ENCODE peak calls at places on chromosomes 4 and X, in four cellular contexts. K is HT1080, H is cardiac muscle cell, G is caudate nucleus. S is an unnamed sample.

GRCh38 chr4:88064410-88064809 is 57.0 kb downstream of the PKD2 start:
- DNase-seq in K (no peak), H (no peak), G (no peak), S (no peak)

GRCh38 chr4:11151500-11151899 is 277.2 kb downstream of the HS3ST1 start:
- DNase-seq in K (no peak), H (no peak), G (no peak), S (no peak)

GRCh38 chr4:180665481-180665880 is 1577.7 kb upstream of the TENM3 start:
- DNase-seq in K (no peak), H (no peak), G (no peak), S (no peak)

GRCh38 chr4:89803915-89804314 is 33.0 kb downstream of the SNCA start:
- DNase-seq in K (no peak), H (peak; percentile 10), G (no peak), S (no peak)

GRCh38 chr4:121822796-121823504 is 733 bp downstream of the CCNA2 start:
- DNase-seq in K (peak; percentile 51), H (peak; percentile 37), G (no peak), S (peak; percentile 32)

GRCh38 chrX:77785746-77786548 is at the start of gene ATRX:
- DNase-seq in K (peak; percentile 78), H (peak; percentile 84), G (peak; percentile 44), S (peak; percentile 80)

GRCh38 chr4:142092941-142093340 is 456.6 kb downstream of the IL15 start:
- DNase-seq in K (no peak), H (no peak), G (no peak), S (no peak)

GRCh38 chrX:135556055-135556454 is 35.6 kb downstream of the INTS6L start:
- DNase-seq in K (no peak), H (no peak), G (no peak), S (no peak)

GRCh38 chrX:30253257-30253656 is 6.3 kb downstream of the MAGEB1 start:
- DNase-seq in K (no peak), H (no peak), G (no peak), S (no peak)

GRCh38 chrX:136086521-136086920 is 60.8 kb upstream of the FHL1 start:
- DNase-seq in K (peak; percentile 46), H (peak; percentile 2), G (no peak), S (no peak)

GRCh38 chr4:182301736-182302135 is 58.5 kb downstream of the TENM3 start:
- DNase-seq in K (no peak), H (no peak), G (no peak), S (no peak)

GRCh38 chr4:6032249-6033244 is 14.3 kb upstream of the C4orf50 start:
- DNase-seq in K (no peak), H (no peak), G (peak; percentile 17), S (no peak)

GRCh38 chr4:24370421-24370820 is 213.9 kb downstream of the DHX15 start:
- DNase-seq in K (no peak), H (no peak), G (no peak), S (no peak)

GRCh38 chr4:132001542-132001941 is 1147.6 kb upstream of the PCDH10 start:
- DNase-seq in K (peak; percentile 52), H (peak; percentile 56), G (no peak), S (no peak)

GRCh38 chrX:67544871-67545771 is 1.3 kb downstream of the AR start:
- DNase-seq in K (peak; percentile 60), H (peak; percentile 33), G (no peak), S (peak; percentile 33)

GRCh38 chr4:153151535-153152452 is 52.4 kb upstream of the TRIM2 start:
- DNase-seq in K (no peak), H (peak; percentile 66), G (peak; percentile 32), S (peak; percentile 91)

GRCh38 chrX:114924423-114924822 is 93.0 kb downstream of the IL13RA2 start:
- DNase-seq in K (no peak), H (no peak), G (no peak), S (no peak)

GRCh38 chrX:3939967-3940610 is 226.6 kb upstream of the PRKX start:
- DNase-seq in K (no peak), H (peak; percentile 11), G (no peak), S (no peak)

GRCh38 chr4:38281416-38282071 is 321.3 kb downstream of the PTTG2 start:
- DNase-seq in K (no peak), H (peak; percentile 64), G (no peak), S (no peak)

GRCh38 chrX:7390446-7390845 is 242.5 kb upstream of the PUDP start:
- DNase-seq in K (no peak), H (no peak), G (no peak), S (no peak)

GRCh38 chr4:38322709-38323108 is 341.3 kb upstream of the KLF3 start:
- DNase-seq in K (peak; percentile 86), H (peak; percentile 89), G (no peak), S (no peak)

GRCh38 chr4:189874591-189874990 is 66.1 kb upstream of the FRG1 start:
- DNase-seq in K (no peak), H (no peak), G (no peak), S (no peak)

GRCh38 chr4:152039085-152039484 is 278.3 kb upstream of the GATB start:
- DNase-seq in K (peak; percentile 48), H (peak; percentile 15), G (no peak), S (no peak)

GRCh38 chrX:123331859-123332258 is 147.8 kb downstream of the GRIA3 start:
- DNase-seq in K (no peak), H (no peak), G (no peak), S (no peak)

GRCh38 chr4:171849823-171850222 is 36.6 kb downstream of the GALNTL6 start:
- DNase-seq in K (no peak), H (no peak), G (no peak), S (no peak)

GRCh38 chr4:127843704-127844604 is 36.7 kb upstream of the PLK4 start:
- DNase-seq in K (no peak), H (no peak), G (no peak), S (peak; percentile 53)

GRCh38 chr4:68693325-68694075 is 23.0 kb upstream of the UGT2B15 start:
- DNase-seq in K (no peak), H (no peak), G (no peak), S (no peak)

GRCh38 chrX:153463556-153463955 is 6.8 kb downstream of the HAUS7 start:
- DNase-seq in K (no peak), H (no peak), G (no peak), S (no peak)

GRCh38 chr4:105146286-105147219 is at the start of gene TET2:
- DNase-seq in K (peak; percentile 79), H (peak; percentile 91), G (peak; percentile 85), S (peak; percentile 63)

GRCh38 chr4:55117511-55117910 is 7.9 kb downstream of the KDR start:
- DNase-seq in K (no peak), H (peak; percentile 36), G (no peak), S (no peak)